ENCODE peak calls at places on chromosome 21, in nine cellular contexts. F, E, N, A, I, U, Q, Y and P are unnamed samples. For H3K4me1, the result is how much of the 10 kb centered on the place peaks cover.

GRCh38 chr21:34795152-34796141 is 126.7 kb downstream of the CLIC6 start:
- DNase-seq in F (peak), E (no peak), N (no peak), A (peak), I (no peak), U (no peak), Q (peak), Y (peak), P (peak)

GRCh38 chr21:36551731-36552457 is 72.0 kb upstream of the CLDN14 start:
- DNase-seq in F (no peak), E (no peak), N (no peak), A (no peak), I (no peak), U (no peak), Q (no peak), Y (no peak), P (no peak)

GRCh38 chr21:16913010-16913409 is 599.8 kb upstream of the CXADR start:
- DNase-seq in F (no peak), E (no peak), N (no peak), A (peak), I (no peak), U (no peak), Q (no peak), Y (no peak), P (no peak)

GRCh38 chr21:37458669-37459276 is 92.2 kb downstream of the DYRK1A start:
- DNase-seq in F (no peak), E (no peak), N (no peak), A (no peak), I (no peak), U (no peak), Q (no peak), Y (no peak), P (no peak)

GRCh38 chr21:23949493-23949892 is 1657.8 kb downstream of the MRPL39 start:
- DNase-seq in F (no peak), E (no peak), N (no peak), A (no peak), I (no peak), U (no peak), Q (no peak), Y (no peak), P (no peak)

GRCh38 chr21:16420086-16420724 is 690.4 kb downstream of the USP25 start:
- DNase-seq in F (no peak), E (peak), N (no peak), A (peak), I (no peak), U (no peak), Q (no peak), Y (peak), P (peak)

GRCh38 chr21:14686466-14687276 is 140.6 kb upstream of the SAMSN1 start:
- DNase-seq in F (no peak), E (no peak), N (peak), A (no peak), I (no peak), U (no peak), Q (no peak), Y (no peak), P (no peak)

GRCh38 chr21:37208056-37208705 is 59.0 kb downstream of the VPS26C start:
- DNase-seq in F (peak), E (peak), N (peak), A (no peak), I (peak), U (no peak), Q (no peak), Y (no peak), P (peak)

GRCh38 chr21:31576428-31576827 is 83.1 kb upstream of the SOD1 start:
- DNase-seq in F (no peak), E (no peak), N (no peak), A (no peak), I (no peak), U (no peak), Q (no peak), Y (no peak), P (no peak)

GRCh38 chr21:31184462-31184861 is 146.2 kb upstream of the KRTAP19-8 start:
- DNase-seq in F (no peak), E (no peak), N (no peak), A (no peak), I (no peak), U (no peak), Q (no peak), Y (no peak), P (no peak)

GRCh38 chr21:25385912-25386474 is 221.3 kb downstream of the MRPL39 start:
- DNase-seq in F (no peak), E (peak), N (no peak), A (peak), I (no peak), U (no peak), Q (peak), Y (peak), P (no peak)

GRCh38 chr21:14438204-14438603 is 55.3 kb upstream of the HSPA13 start:
- DNase-seq in F (no peak), E (no peak), N (no peak), A (no peak), I (no peak), U (no peak), Q (no peak), Y (no peak), P (no peak)

GRCh38 chr21:37507716-37508115 is 141.1 kb downstream of the DYRK1A start:
- DNase-seq in F (no peak), E (no peak), N (no peak), A (no peak), I (no peak), U (no peak), Q (no peak), Y (no peak), P (no peak)

GRCh38 chr21:31397939-31398338 is 53.9 kb upstream of the TIAM1 start:
- DNase-seq in F (no peak), E (no peak), N (no peak), A (no peak), I (no peak), U (no peak), Q (no peak), Y (no peak), P (no peak)

GRCh38 chr21:34967509-34968289 is 81.4 kb downstream of the RUNX1 start:
- DNase-seq in F (no peak), E (no peak), N (no peak), A (no peak), I (no peak), U (no peak), Q (no peak), Y (no peak), P (no peak)

GRCh38 chr21:25457411-25457810 is 149.9 kb downstream of the MRPL39 start:
- DNase-seq in F (no peak), E (no peak), N (peak), A (no peak), I (no peak), U (no peak), Q (no peak), Y (peak), P (no peak)

GRCh38 chr21:38448619-38449186 is 49.6 kb downstream of the ERG start:
- DNase-seq in F (no peak), E (no peak), N (no peak), A (no peak), I (no peak), U (no peak), Q (no peak), Y (peak), P (no peak)

GRCh38 chr21:40049031-40049958 is 182.1 kb downstream of the PCP4 start:
- DNase-seq in F (peak), E (no peak), N (no peak), A (no peak), I (no peak), U (no peak), Q (no peak), Y (no peak), P (no peak)

GRCh38 chr21:34827445-34828235 is 158.8 kb downstream of the CLIC6 start:
- DNase-seq in F (no peak), E (no peak), N (no peak), A (no peak), I (no peak), U (no peak), Q (no peak), Y (no peak), P (no peak)

GRCh38 chr21:31293986-31294385 is 50.1 kb downstream of the TIAM1 start:
- DNase-seq in F (no peak), E (no peak), N (no peak), A (peak), I (no peak), U (no peak), Q (peak), Y (peak), P (no peak)

GRCh38 chr21:32463367-32463766 is 50.9 kb downstream of the EVA1C start:
- DNase-seq in F (no peak), E (no peak), N (no peak), A (peak), I (no peak), U (no peak), Q (peak), Y (peak), P (no peak)

GRCh38 chr21:20739421-20739820 is 258.8 kb upstream of the NCAM2 start:
- DNase-seq in F (no peak), E (no peak), N (no peak), A (no peak), I (no peak), U (no peak), Q (no peak), Y (no peak), P (no peak)

GRCh38 chr21:27448960-27449359 is 482.1 kb upstream of the ADAMTS5 start:
- DNase-seq in F (no peak), E (no peak), N (no peak), A (no peak), I (no peak), U (no peak), Q (no peak), Y (peak), P (no peak)

GRCh38 chr21:39004776-39005605 is 178.3 kb downstream of the PSMG1 start:
- DNase-seq in F (peak), E (no peak), N (no peak), A (no peak), I (peak), U (no peak), Q (no peak), Y (peak), P (peak)

GRCh38 chr21:46562964-46563607 is 41.8 kb downstream of the S100B start:
- DNase-seq in F (no peak), E (no peak), N (no peak), A (no peak), I (peak), U (no peak), Q (no peak), Y (no peak), P (no peak)

GRCh38 chr21:28230559-28230958 is 762.1 kb downstream of the LTN1 start:
- DNase-seq in F (no peak), E (no peak), N (no peak), A (no peak), I (no peak), U (no peak), Q (no peak), Y (peak), P (no peak)

GRCh38 chr21:31727181-31727580 is 4.7 kb downstream of the SCAF4 start:
- DNase-seq in F (no peak), E (no peak), N (no peak), A (no peak), I (no peak), U (no peak), Q (no peak), Y (no peak), P (no peak)

GRCh38 chr21:26964379-26964778 is 2.5 kb downstream of the ADAMTS5 start:
- DNase-seq in F (peak), E (no peak), N (no peak), A (no peak), I (peak), U (no peak), Q (no peak), Y (no peak), P (no peak)

GRCh38 chr21:34684174-34684876 is 15.5 kb downstream of the CLIC6 start:
- DNase-seq in F (peak), E (no peak), N (no peak), A (no peak), I (no peak), U (no peak), Q (no peak), Y (no peak), P (no peak)

GRCh38 chr21:36430841-36431240 is 45.6 kb downstream of the CHAF1B start:
- DNase-seq in F (no peak), E (no peak), N (no peak), A (no peak), I (no peak), U (no peak), Q (no peak), Y (peak), P (no peak)

GRCh38 chr21:34845521-34846213 is 176.9 kb downstream of the CLIC6 start:
- DNase-seq in F (peak), E (no peak), N (peak), A (no peak), I (no peak), U (no peak), Q (peak), Y (peak), P (no peak)

GRCh38 chr21:23162213-23162946 is 2164.2 kb downstream of the NCAM2 start:
- DNase-seq in F (no peak), E (no peak), N (no peak), A (no peak), I (no peak), U (no peak), Q (no peak), Y (peak), P (no peak)

GRCh38 chr21:15037894-15038293 is 26.9 kb downstream of the NRIP1 start:
- DNase-seq in F (no peak), E (no peak), N (no peak), A (no peak), I (no peak), U (no peak), Q (no peak), Y (no peak), P (no peak)

GRCh38 chr21:18810136-18810535 is 406.6 kb upstream of the TMPRSS15 start:
- DNase-seq in F (no peak), E (no peak), N (no peak), A (no peak), I (no peak), U (no peak), Q (no peak), Y (no peak), P (no peak)

GRCh38 chr21:15514073-15514946 is 215.5 kb upstream of the USP25 start:
- DNase-seq in F (peak), E (no peak), N (peak), A (no peak), I (no peak), U (no peak), Q (no peak), Y (no peak), P (no peak)

GRCh38 chr21:45407629-45408247 is 2.8 kb downstream of the COL18A1 start:
- DNase-seq in F (no peak), E (no peak), N (no peak), A (no peak), I (peak), U (no peak), Q (no peak), Y (no peak), P (no peak)
- H3K4me1 ChIP-seq in F (under half), E (half or more), N (under half), A (under half), I (under half), U (half or more), Q (under half), Y (under half), P (under half)

DNA sequence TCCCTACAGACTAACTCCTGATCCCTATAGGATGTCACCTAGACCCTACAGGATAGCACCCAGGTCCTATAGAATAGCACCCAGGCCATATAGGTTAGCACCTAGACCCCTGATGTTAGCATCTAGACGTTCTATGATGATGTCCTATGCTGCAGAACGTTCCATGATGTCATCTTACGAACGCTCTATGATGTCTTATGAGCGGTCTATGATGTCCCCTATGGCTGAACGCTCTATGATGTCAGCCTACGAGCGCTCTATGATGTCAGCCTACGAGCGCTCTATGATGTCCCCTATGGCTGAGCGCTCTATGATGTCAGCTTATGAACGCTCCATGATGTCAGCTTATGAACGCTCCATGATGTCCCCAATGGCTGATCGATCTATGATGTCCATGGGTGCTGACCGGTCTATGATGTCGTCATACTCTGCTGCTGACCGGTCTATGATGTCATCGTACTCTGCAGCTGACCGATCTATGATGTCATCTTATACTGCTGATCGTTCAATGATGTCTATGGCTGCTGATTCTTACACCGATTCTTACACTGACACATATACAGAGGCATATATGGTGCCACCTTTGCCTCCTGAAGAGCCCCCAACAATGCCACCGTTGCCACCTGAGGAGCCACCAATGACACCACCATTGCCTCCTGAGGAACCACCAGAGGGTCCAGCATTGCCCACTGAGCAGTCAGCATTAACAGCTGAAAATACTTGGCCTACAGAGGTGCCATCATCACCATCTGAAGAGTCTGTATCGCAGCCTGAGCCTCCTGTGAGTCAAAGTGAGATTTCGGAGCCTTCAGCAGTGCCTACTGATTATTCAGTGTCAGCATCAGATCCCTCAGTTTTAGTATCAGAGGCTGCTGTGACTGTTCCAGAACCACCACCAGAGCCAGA is 9.5 kb downstream of the SON start:
- DNase-seq in F (no peak), E (no peak), N (no peak), A (no peak), I (no peak), U (no peak), Q (no peak), Y (no peak), P (no peak)
- TF ChIP-seq POLR2A in F (no peak), E (no peak), N (no peak), A (no peak), I (no peak), U (no peak), Q (no peak), Y (no peak), P (no peak)

GRCh38 chr21:43599728-43600127 is 59.6 kb downstream of the HSF2BP start:
- DNase-seq in F (no peak), E (no peak), N (no peak), A (no peak), I (no peak), U (no peak), Q (no peak), Y (no peak), P (no peak)

GRCh38 chr21:43597845-43598244 is 61.4 kb downstream of the HSF2BP start:
- DNase-seq in F (no peak), E (no peak), N (no peak), A (no peak), I (no peak), U (no peak), Q (no peak), Y (no peak), P (no peak)

GRCh38 chr21:43597052-43597451 is 62.2 kb downstream of the HSF2BP start:
- DNase-seq in F (no peak), E (no peak), N (no peak), A (peak), I (no peak), U (no peak), Q (no peak), Y (no peak), P (no peak)

GRCh38 chr21:43596616-43597015 is 62.7 kb downstream of the HSF2BP start:
- DNase-seq in F (no peak), E (no peak), N (no peak), A (no peak), I (no peak), U (no peak), Q (no peak), Y (no peak), P (no peak)

GRCh38 chr21:43598416-43599120 is 60.7 kb downstream of the HSF2BP start:
- DNase-seq in F (no peak), E (no peak), N (no peak), A (no peak), I (no peak), U (no peak), Q (no peak), Y (no peak), P (no peak)
- H3K4me1 ChIP-seq in F (under half), E (under half), N (under half), A (half or more), I (under half), U (under half), Q (under half), Y (under half), P (under half)

DNA sequence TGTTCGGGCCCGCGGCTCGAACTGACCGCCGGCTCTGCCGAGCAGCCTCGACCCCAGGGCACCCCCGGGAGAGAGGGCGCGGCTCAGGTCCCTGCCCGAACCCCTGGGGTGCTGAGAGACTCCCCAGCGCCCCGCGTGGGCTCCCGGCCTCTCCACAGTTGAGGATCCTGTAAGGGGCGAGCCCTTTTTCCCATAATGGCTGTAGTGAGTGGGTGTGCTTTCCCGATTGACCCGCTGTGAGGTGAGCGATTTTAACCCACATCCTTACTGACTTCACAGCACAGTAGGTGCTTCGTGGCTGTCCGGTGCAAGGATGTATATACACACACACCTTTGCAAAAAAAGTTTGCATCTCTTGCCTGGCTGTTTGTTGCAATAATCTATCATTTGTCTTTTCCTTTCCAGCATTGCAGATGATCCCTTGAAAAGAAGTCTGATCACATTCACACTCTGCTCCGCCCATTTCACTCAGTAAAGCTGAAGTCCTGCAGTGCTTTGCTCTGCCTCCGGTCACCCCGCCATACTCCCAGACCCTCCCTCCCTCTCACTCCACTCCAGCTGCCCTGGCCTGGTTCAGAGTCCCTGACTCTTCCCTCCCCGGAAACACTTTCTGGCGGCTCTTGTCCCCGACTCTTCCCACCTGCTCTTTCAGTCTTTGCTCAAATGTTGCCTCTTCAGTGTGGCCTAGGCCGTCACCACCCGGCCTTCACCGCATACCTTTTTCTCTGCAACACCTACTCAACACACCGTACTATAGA is 955 bp upstream of the UBE2G2 start:
- DNase-seq in F (no peak), E (no peak), N (no peak), A (no peak), I (no peak), U (no peak), Q (no peak), Y (no peak), P (no peak)
- TF ChIP-seq POLR2A in F (no peak), E (no peak), N (no peak), A (no peak), I (no peak), U (no peak), Q (no peak), Y (no peak), P (no peak)

GRCh38 chr21:41707231-41707988 is 59.4 kb downstream of the RIPK4 start:
- DNase-seq in F (no peak), E (no peak), N (no peak), A (no peak), I (no peak), U (no peak), Q (peak), Y (no peak), P (no peak)
- H3K4me1 ChIP-seq in F (half or more), E (under half), N (under half), A (under half), I (under half), U (under half), Q (under half), Y (under half), P (under half)